ENCODE peak calls at places on chromosomes 13 and 19, in eight cellular contexts. R, K, U, W, D, T, N and S are unnamed samples.

GRCh38 chr19:46536391-46536790 is 40.7 kb upstream of the PNMA8B start:
- DNase-seq in R (no peak), K (no peak), U (no peak), W (no peak), D (no peak), T (no peak), N (no peak), S (no peak)

GRCh38 chr19:42497492-42498226 is 30.6 kb downstream of the CEACAM1 start:
- DNase-seq in R (no peak), K (no peak), U (no peak), W (no peak), D (no peak), T (no peak), N (no peak), S (no peak)

GRCh38 chr13:29532821-29533220 is 62.7 kb downstream of the SLC7A1 start:
- DNase-seq in R (no peak), K (no peak), U (no peak), W (no peak), D (no peak), T (no peak), N (peak), S (no peak)

GRCh38 chr13:23547000-23547590 is 23.1 kb upstream of the TNFRSF19 start:
- DNase-seq in R (no peak), K (peak), U (no peak), W (no peak), D (no peak), T (peak), N (peak), S (no peak)

GRCh38 chr19:46303702-46304397 is 7.0 kb downstream of the HIF3A start:
- DNase-seq in R (no peak), K (no peak), U (no peak), W (no peak), D (no peak), T (peak), N (no peak), S (no peak)

GRCh38 chr13:24203726-24204295 is 43.3 kb downstream of the SPATA13 start:
- DNase-seq in R (no peak), K (no peak), U (no peak), W (no peak), D (no peak), T (peak), N (peak), S (no peak)

GRCh38 chr13:102401305-102401704 is 543 bp downstream of the FGF14 start:
- DNase-seq in R (no peak), K (peak), U (no peak), W (no peak), D (peak), T (no peak), N (peak), S (no peak)

GRCh38 chr13:28584873-28585317 is 74.0 kb upstream of the POMP start:
- DNase-seq in R (no peak), K (peak), U (no peak), W (no peak), D (no peak), T (no peak), N (peak), S (peak)

GRCh38 chr13:110250258-110250891 is 56.6 kb downstream of the COL4A1 start:
- DNase-seq in R (no peak), K (peak), U (no peak), W (no peak), D (no peak), T (peak), N (peak), S (no peak)

GRCh38 chr19:990746-991145 is 6.6 kb downstream of the WDR18 start:
- DNase-seq in R (no peak), K (no peak), U (no peak), W (no peak), D (no peak), T (no peak), N (no peak), S (no peak)

GRCh38 chr19:49854861-49855263 is 3.9 kb downstream of the PTOV1 start:
- DNase-seq in R (no peak), K (no peak), U (no peak), W (no peak), D (no peak), T (no peak), N (no peak), S (no peak)

GRCh38 chr19:690203-690602 is 5.0 kb downstream of the PRSS57 start:
- DNase-seq in R (no peak), K (no peak), U (no peak), W (no peak), D (no peak), T (no peak), N (no peak), S (no peak)

GRCh38 chr19:49857061-49857833 is 6.3 kb downstream of the PTOV1 start:
- DNase-seq in R (no peak), K (no peak), U (no peak), W (no peak), D (no peak), T (no peak), N (no peak), S (no peak)

GRCh38 chr19:16871870-16872269 is 16.9 kb upstream of the F2RL3 start:
- DNase-seq in R (no peak), K (no peak), U (no peak), W (no peak), D (no peak), T (peak), N (no peak), S (no peak)

GRCh38 chr19:40335855-40336700 is 12.1 kb downstream of the C19orf47 start:
- DNase-seq in R (no peak), K (no peak), U (no peak), W (no peak), D (no peak), T (no peak), N (no peak), S (no peak)

GRCh38 chr13:60318186-60318585 is 78.8 kb upstream of the TDRD3 start:
- DNase-seq in R (no peak), K (no peak), U (no peak), W (no peak), D (no peak), T (peak), N (no peak), S (no peak)